ENCODE peak calls at places on chromosomes 6 and 20, in four cellular contexts. K, F, X and J are unnamed samples.

GRCh38 chr6:148192310-148192709 is 150.3 kb upstream of the SASH1 start:
- DNase-seq in K (no peak), X (peak; percentile 89), F (no peak), J (peak; percentile 19)

GRCh38 chr6:151142676-151143075 is 97.1 kb upstream of the AKAP12 start:
- DNase-seq in X (no peak), F (no peak), K (no peak), J (no peak)

GRCh38 chr20:49482621-49483017 is at the start of gene KCNB1:
- DNase-seq in K (peak; percentile 61), X (peak; percentile 21), F (peak; percentile 31), J (peak; percentile 69)

GRCh38 chr20:57767456-57767855 is 57.6 kb upstream of the PMEPA1 start:
- DNase-seq in K (no peak), F (no peak), X (no peak), J (no peak)

GRCh38 chr20:2140561-2140960 is 38.9 kb downstream of the STK35 start:
- DNase-seq in K (peak; percentile 35), X (peak; percentile 63), F (no peak), J (peak; percentile 58)

GRCh38 chr6:44456070-44456965 is 68.8 kb downstream of the CDC5L start:
- DNase-seq in K (peak; percentile 34), F (peak; percentile 48), X (peak; percentile 50), J (peak; percentile 54)

GRCh38 chr20:10540636-10541493 is 105.8 kb downstream of the SLX4IP start:
- DNase-seq in X (peak; percentile 94), F (peak; percentile 86), K (no peak), J (no peak)

GRCh38 chr6:135179920-135180457 is 1.1 kb upstream of the MYB start:
- DNase-seq in X (peak; percentile 46), K (no peak), F (no peak), J (no peak)

GRCh38 chr6:7723041-7723447 is 2.9 kb upstream of the BMP6 start:
- DNase-seq in K (peak; percentile 83), X (peak; percentile 81), F (peak; percentile 84), J (peak; percentile 90)

GRCh38 chr6:56854086-56854485 is 100.8 kb upstream of the BEND6 start:
- DNase-seq in K (no peak), F (no peak), X (no peak), J (no peak)

GRCh38 chr6:5036309-5036708 is 32.5 kb upstream of the RPP40 start:
- DNase-seq in F (peak; percentile 67), K (peak; percentile 21), X (peak; percentile 67), J (no peak)

GRCh38 chr20:4795394-4795793 is 73.7 kb downstream of the PRND start:
- DNase-seq in K (no peak), F (peak; percentile 70), X (peak; percentile 80), J (no peak)

DNA sequence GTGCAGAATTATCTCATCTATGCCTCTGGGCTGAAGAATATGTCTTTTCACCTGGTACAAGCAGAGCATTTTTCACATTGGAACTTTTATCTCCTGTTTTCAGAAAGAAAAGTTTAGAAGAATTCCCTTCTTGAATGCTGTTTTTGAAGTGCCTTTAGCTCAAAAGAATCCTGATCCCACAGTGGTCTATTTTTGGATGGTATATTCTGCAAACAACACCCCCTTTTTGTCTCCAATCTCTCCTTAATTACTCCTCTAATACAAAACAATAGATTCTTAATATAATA is 57.7 kb upstream of the HFE start:
- DNase-seq in K (no peak), F (no peak), X (no peak), J (no peak)
- H3K4me1 ChIP-seq in K (no peaks in the 10 kb centered on the region), F (peaks cover 47% of the 10 kb centered on the region), X (peaks cover 4% of the 10 kb centered on the region), J (peaks cover 9% of the 10 kb centered on the region)

DNA sequence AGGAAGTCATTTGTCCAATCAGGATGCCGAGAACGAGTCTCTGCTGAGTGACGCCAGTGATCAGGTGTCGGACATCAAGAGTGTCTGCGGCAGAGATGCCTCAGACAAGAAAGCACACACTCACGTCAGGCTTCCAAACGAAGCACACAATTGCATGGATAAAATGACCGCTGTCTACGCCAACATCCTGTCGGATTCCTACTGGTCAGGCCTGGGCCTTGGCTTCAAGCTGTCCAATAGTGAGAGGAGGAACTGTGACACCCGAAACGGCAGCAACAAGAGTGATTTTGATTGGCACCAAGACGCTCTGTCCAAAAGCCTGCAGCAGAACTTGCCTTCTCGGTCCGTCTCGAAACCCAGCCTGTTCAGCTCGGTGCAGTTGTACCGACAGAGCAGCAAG is 281.5 kb downstream of the TSHZ2 start:
- DNase-seq in X (no peak), K (no peak), F (no peak), J (peak; percentile 36)
- TF ChIP-seq CTCF in X (no peak), K (no peak), F (no peak), J (no peak)

GRCh38 chr20:58910473-58910872 is 58.0 kb downstream of the GNAS start:
- DNase-seq in K (no peak), X (no peak), F (no peak), J (no peak)
- TF ChIP-seq POLR2A in K (no peak), X (no peak), F (no peak), J (no peak)

GRCh38 chr20:44069203-44069931 is 117.6 kb downstream of the JPH2 start:
- DNase-seq in X (no peak), F (no peak), K (peak; percentile 59), J (no peak)
- H3K4me1 ChIP-seq in X (peaks cover under 1% of the 10 kb centered on the region), F (peaks cover 6% of the 10 kb centered on the region), K (no peaks in the 10 kb centered on the region), J (no peaks in the 10 kb centered on the region)

GRCh38 chr20:46150982-46151381 is 32.9 kb downstream of the CD40 start:
- DNase-seq in F (no peak), X (no peak), K (no peak), J (no peak)
- TF ChIP-seq CTCF in F (no peak), X (no peak), K (no peak), J (no peak)